ENCODE peak calls at places on chromosomes 2 and 18, in nine cellular contexts. V, C, T, D, S, P, O, K and U are unnamed samples.

GRCh38 chr2:101698419-101699190 is 1.1 kb downstream of the MAP4K4 start:
- DNase-seq in V (no peak), C (no peak), T (no peak), D (no peak), S (peak), P (no peak), O (peak), K (peak), U (peak)

GRCh38 chr2:209613941-209614340 is 157.7 kb upstream of the UNC80 start:
- DNase-seq in V (no peak), C (no peak), T (no peak), D (no peak), S (no peak), P (no peak), O (no peak), K (no peak), U (no peak)

GRCh38 chr2:191115801-191116200 is 35.0 kb downstream of the STAT4 start:
- DNase-seq in V (no peak), C (no peak), T (no peak), D (no peak), S (no peak), P (no peak), O (peak), K (no peak), U (peak)

GRCh38 chr2:231666171-231667095 is 41.9 kb upstream of the PTMA start:
- DNase-seq in V (peak), C (peak), T (peak), D (peak), S (peak), P (no peak), O (peak), K (peak), U (peak)

GRCh38 chr2:224023188-224023587 is 15.9 kb downstream of the SERPINE2 start:
- DNase-seq in V (no peak), C (no peak), T (no peak), D (no peak), S (peak), P (no peak), O (peak), K (no peak), U (peak)

GRCh38 chr2:168118733-168119518 is 128.5 kb downstream of the STK39 start:
- DNase-seq in V (no peak), C (no peak), T (no peak), D (no peak), S (peak), P (peak), O (peak), K (peak), U (peak)

GRCh38 chr2:30776831-30777652 is 30.2 kb downstream of the CAPN13 start:
- DNase-seq in V (no peak), C (no peak), T (no peak), D (peak), S (no peak), P (no peak), O (no peak), K (no peak), U (no peak)

GRCh38 chr2:129296401-129297343 is 682.8 kb upstream of the RAB6C start:
- DNase-seq in V (no peak), C (no peak), T (no peak), D (no peak), S (no peak), P (peak), O (no peak), K (no peak), U (no peak)

GRCh38 chr2:24360050-24360962 is at the start of gene ITSN2:
- DNase-seq in V (peak), C (peak), T (peak), D (peak), S (peak), P (no peak), O (peak), K (peak), U (peak)

GRCh38 chr2:73083886-73084792 is 12.6 kb upstream of the SFXN5 start:
- DNase-seq in V (no peak), C (no peak), T (no peak), D (no peak), S (no peak), P (no peak), O (no peak), K (no peak), U (no peak)

GRCh38 chr2:118584380-118584779 is 263.1 kb downstream of the EN1 start:
- DNase-seq in V (no peak), C (no peak), T (no peak), D (no peak), S (no peak), P (no peak), O (no peak), K (peak), U (no peak)

GRCh38 chr2:101657787-101658186 is 39.7 kb upstream of the MAP4K4 start:
- DNase-seq in V (no peak), C (no peak), T (no peak), D (no peak), S (no peak), P (no peak), O (no peak), K (peak), U (no peak)

GRCh38 chr2:240429341-240429871 is 6.1 kb upstream of the GPC1 start:
- DNase-seq in V (no peak), C (no peak), T (no peak), D (no peak), S (no peak), P (no peak), O (no peak), K (no peak), U (no peak)

GRCh38 chr2:156064540-156064939 is 268.0 kb downstream of the NR4A2 start:
- DNase-seq in V (no peak), C (no peak), T (no peak), D (no peak), S (no peak), P (no peak), O (no peak), K (no peak), U (peak)

GRCh38 chr2:109209941-109210340 is 80.9 kb downstream of the SH3RF3 start:
- DNase-seq in V (no peak), C (no peak), T (no peak), D (no peak), S (no peak), P (no peak), O (no peak), K (no peak), U (no peak)

GRCh38 chr2:54879598-54880355 is 156.3 kb downstream of the EML6 start:
- DNase-seq in V (no peak), C (no peak), T (no peak), D (peak), S (no peak), P (no peak), O (no peak), K (no peak), U (no peak)

GRCh38 chr18:48875942-48876511 is 74.7 kb downstream of the SMAD7 start:
- DNase-seq in V (no peak), C (no peak), T (peak), D (no peak), S (no peak), P (no peak), O (no peak), K (peak), U (no peak)

GRCh38 chr18:48872234-48873145 is 78.3 kb downstream of the SMAD7 start:
- DNase-seq in V (no peak), C (no peak), T (no peak), D (no peak), S (peak), P (no peak), O (peak), K (no peak), U (peak)

GRCh38 chr18:48875314-48875941 is 75.3 kb downstream of the SMAD7 start:
- DNase-seq in V (no peak), C (no peak), T (peak), D (no peak), S (no peak), P (no peak), O (no peak), K (no peak), U (no peak)

GRCh38 chr18:48874701-48875162 is 76.0 kb downstream of the SMAD7 start:
- DNase-seq in V (no peak), C (no peak), T (peak), D (no peak), S (no peak), P (no peak), O (no peak), K (no peak), U (no peak)

GRCh38 chr18:48874233-48874632 is 76.5 kb downstream of the SMAD7 start:
- DNase-seq in V (no peak), C (no peak), T (peak), D (no peak), S (no peak), P (no peak), O (no peak), K (no peak), U (no peak)
- TF ChIP-seq CTCF in V (no peak), C (no peak), T (no peak), D (no peak), S (no peak), P (no peak), O (no peak), K (no peak), U (no peak)

GRCh38 chr2:20352230-20353216 is 1.9 kb upstream of the PUM2 start:
- DNase-seq in V (no peak), C (no peak), T (no peak), D (no peak), S (no peak), P (no peak), O (no peak), K (peak), U (no peak)
- H3K4me3 ChIP-seq in V (no peak), C (no peak), T (no peak), D (no peak), S (no peak), P (no peak), O (no peak), K (peak), U (no peak)

GRCh38 chr2:237431856-237432255 is 17.9 kb upstream of the COL6A3 start:
- DNase-seq in V (no peak), C (no peak), T (no peak), D (no peak), S (no peak), P (no peak), O (peak), K (no peak), U (peak)
- TF ChIP-seq CTCF in V (no peak), C (no peak), T (no peak), D (no peak), S (no peak), P (no peak), O (no peak), K (no peak), U (no peak)

DNA sequence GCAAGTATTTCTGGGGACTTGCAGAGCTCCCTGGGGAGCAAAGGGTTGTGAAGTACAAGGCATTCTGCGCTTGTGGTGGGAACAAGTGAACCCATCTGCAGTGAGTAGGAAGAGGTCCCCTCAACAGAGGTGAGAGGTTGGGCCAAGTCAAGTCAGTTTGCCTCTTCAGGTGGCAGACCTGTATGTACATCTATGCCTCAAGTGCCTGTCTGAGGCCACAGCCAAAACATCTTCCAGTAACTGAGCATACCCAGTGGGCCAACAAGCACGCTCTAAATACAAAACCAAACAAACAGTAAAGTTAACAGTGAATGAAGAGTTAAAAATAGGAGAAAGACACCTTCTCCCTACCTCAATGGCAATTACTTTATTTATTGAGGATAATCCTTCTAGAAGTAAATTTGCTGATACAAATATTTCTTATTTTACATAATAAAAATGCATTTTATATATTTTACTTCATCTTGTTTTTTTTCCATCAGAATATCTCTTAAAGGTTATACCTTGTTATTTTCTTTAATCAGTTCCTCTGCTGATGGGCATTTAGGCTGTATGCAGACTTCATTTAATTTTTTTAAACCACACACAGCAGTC is 2.5 kb downstream of the GYPC start:
- DNase-seq in V (no peak), C (no peak), T (no peak), D (no peak), S (no peak), P (no peak), O (no peak), K (no peak), U (no peak)
- H3K4me3 ChIP-seq in V (no peak), C (peak), T (peak), D (no peak), S (peak), P (no peak), O (no peak), K (peak), U (no peak)